ENCODE peak calls at places on chromosomes 2 and 18, in ten cellular contexts. S is A549, E is left ventricle myocardium inferior, Q is body of pancreas, O is right lobe of liver, V is cardiac muscle cell, C is colonic mucosa, W is WERI-Rb-1, K is H9, A is fibroblast of lung. G is an unnamed sample. For H3K9me3, the result is how much of the 10 kb centered on the place peaks cover.

GRCh38 chr2:149572102-149572953 is 15.2 kb downstream of the MMADHC start:
- DNase-seq in V (no peak), E (no peak), O (no peak), W (no peak), K (no peak), A (no peak), C (peak), S (no peak), Q (no peak), G (no peak)

GRCh38 chr2:55826246-55826645 is 97.3 kb downstream of the EFEMP1 start:
- DNase-seq in E (no peak), O (no peak), Q (no peak), W (no peak), S (no peak), K (no peak), A (no peak), C (no peak), V (no peak), G (no peak)

GRCh38 chr18:22318745-22319407 is 98.8 kb downstream of the CTAGE1 start:
- DNase-seq in V (no peak), C (no peak), E (no peak), Q (no peak), S (no peak), W (no peak), O (no peak), K (no peak), A (peak), G (no peak)

GRCh38 chr2:88170472-88170892 is 336 bp downstream of the THNSL2 start:
- DNase-seq in E (no peak), Q (no peak), O (no peak), W (no peak), V (no peak), S (no peak), A (peak), K (no peak), C (peak), G (no peak)

GRCh38 chr2:241048949-241049343 is 50.5 kb downstream of the SNED1 start:
- DNase-seq in O (no peak), S (no peak), C (no peak), E (no peak), A (no peak), Q (no peak), V (no peak), K (no peak), W (no peak), G (no peak)

GRCh38 chr18:74476154-74476553 is 19.0 kb upstream of the DIPK1C start:
- DNase-seq in O (no peak), W (peak), S (peak), Q (no peak), K (peak), A (peak), E (peak), V (peak), C (no peak), G (no peak)

GRCh38 chr2:218806346-218806978 is 24.5 kb downstream of the CYP27A1 start:
- DNase-seq in Q (peak), K (no peak), W (no peak), S (no peak), A (peak), C (peak), V (no peak), E (peak), O (no peak), G (no peak)

GRCh38 chr2:217283505-217283904 is 423.6 kb upstream of the TNP1 start:
- DNase-seq in O (no peak), W (peak), S (no peak), A (peak), Q (no peak), K (no peak), V (no peak), E (no peak), C (no peak), G (no peak)

GRCh38 chr2:239268082-239268481 is 132.7 kb downstream of the HDAC4 start:
- DNase-seq in S (no peak), W (no peak), E (no peak), Q (peak), V (no peak), O (peak), A (no peak), K (no peak), C (peak), G (no peak)

GRCh38 chr2:194327196-194327888 is 1329.7 kb upstream of the SLC39A10 start:
- DNase-seq in W (no peak), O (no peak), A (no peak), K (peak), C (no peak), S (no peak), E (no peak), Q (no peak), V (no peak), G (no peak)

GRCh38 chr2:88489181-88489580 is 36.7 kb upstream of the FOXI3 start:
- DNase-seq in V (no peak), O (no peak), S (no peak), W (no peak), Q (no peak), E (no peak), A (no peak), C (no peak), K (no peak), G (no peak)

GRCh38 chr2:150548527-150548926 is 61.1 kb upstream of the RND3 start:
- DNase-seq in V (peak), E (no peak), W (peak), A (peak), S (peak), C (no peak), K (peak), O (no peak), Q (no peak), G (no peak)

GRCh38 chr2:10794891-10795290 is 17.7 kb downstream of the PDIA6 start:
- DNase-seq in Q (no peak), O (no peak), S (no peak), E (no peak), A (no peak), V (no peak), K (no peak), W (no peak), C (no peak), G (no peak)

GRCh38 chr18:35178260-35178659 is 62.6 kb upstream of the ZNF397 start:
- DNase-seq in V (no peak), C (no peak), W (no peak), A (peak), O (no peak), Q (no peak), E (no peak), K (no peak), S (no peak), G (no peak)

GRCh38 chr2:203740741-203741363 is 34.4 kb downstream of the CD28 start:
- DNase-seq in V (no peak), C (no peak), E (no peak), W (no peak), Q (no peak), K (no peak), S (no peak), A (no peak), O (no peak), G (no peak)

GRCh38 chr2:10006248-10007147 is 36.9 kb upstream of the KLF11 start:
- DNase-seq in A (no peak), V (no peak), K (no peak), C (no peak), Q (peak), E (peak), O (peak), W (peak), S (peak), G (no peak)

GRCh38 chr2:212364586-212364985 is 174.0 kb downstream of the ERBB4 start:
- DNase-seq in S (no peak), W (no peak), A (no peak), Q (no peak), E (no peak), K (no peak), C (no peak), O (no peak), V (no peak), G (no peak)

GRCh38 chr2:27217173-27218121 is at the start of gene CAD:
- DNase-seq in V (peak), W (peak), S (peak), C (peak), K (peak), Q (peak), O (peak), A (peak), E (peak), G (peak)
- TF ChIP-seq CTCF in V (peak), W (peak), S (no peak), C (no peak), K (peak), Q (peak), O (peak), A (peak), E (peak), G (no peak)

GRCh38 chr2:159903404-159904126 is 105.6 kb upstream of the CD302 start:
- DNase-seq in K (no peak), S (no peak), O (peak), V (no peak), A (peak), W (no peak), E (no peak), Q (peak), C (peak), G (peak)

GRCh38 chr2:159905901-159906300 is 107.9 kb upstream of the CD302 start:
- DNase-seq in Q (no peak), O (no peak), K (no peak), A (no peak), E (no peak), S (no peak), V (no peak), C (no peak), W (no peak), G (no peak)

GRCh38 chr2:159906315-159906714 is 108.3 kb upstream of the CD302 start:
- DNase-seq in C (peak), W (no peak), Q (no peak), O (no peak), S (no peak), A (no peak), V (no peak), K (no peak), E (no peak), G (no peak)

GRCh38 chr2:159904127-159904564 is 106.1 kb upstream of the CD302 start:
- DNase-seq in V (no peak), A (no peak), E (no peak), W (no peak), O (no peak), S (no peak), Q (peak), K (no peak), C (peak), G (peak)

GRCh38 chr2:159904565-159905281 is 106.7 kb upstream of the CD302 start:
- DNase-seq in O (peak), Q (peak), S (peak), C (peak), K (peak), A (no peak), V (peak), W (no peak), E (peak), G (peak)
- H3K27ac ChIP-seq in O (no peak), Q (no peak), S (peak), C (peak), K (no peak), A (no peak), V (no peak), W (no peak), E (peak), G (peak)

DNA sequence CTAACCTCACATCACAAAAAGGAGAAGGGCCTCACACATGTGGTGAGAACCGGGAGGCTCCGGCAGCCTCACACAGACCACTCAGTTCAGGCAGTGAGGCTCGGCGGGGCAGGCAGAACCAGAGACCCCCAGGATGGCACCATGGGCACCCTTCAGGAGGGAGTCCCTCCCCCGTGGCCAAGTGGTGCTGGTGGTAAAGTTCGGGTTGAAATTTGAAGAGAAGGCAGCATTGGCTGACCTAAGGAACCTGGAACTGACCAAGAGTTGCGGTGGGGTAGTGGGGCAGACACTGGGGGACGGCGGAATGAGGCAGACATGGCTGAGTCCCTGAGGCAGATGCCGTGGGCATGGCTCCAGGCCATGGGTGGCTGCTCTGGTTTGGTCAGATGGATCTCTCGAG is 239.3 kb upstream of the MYT1L start:
- DNase-seq in A (no peak), E (no peak), K (no peak), C (no peak), W (no peak), V (no peak), S (no peak), Q (no peak), O (no peak), G (no peak)
- H3K9me3 ChIP-seq in A (under half), E (under half), K (under half), C (under half), W (under half), V (under half), S (under half), Q (under half), O (under half), G (under half)

DNA sequence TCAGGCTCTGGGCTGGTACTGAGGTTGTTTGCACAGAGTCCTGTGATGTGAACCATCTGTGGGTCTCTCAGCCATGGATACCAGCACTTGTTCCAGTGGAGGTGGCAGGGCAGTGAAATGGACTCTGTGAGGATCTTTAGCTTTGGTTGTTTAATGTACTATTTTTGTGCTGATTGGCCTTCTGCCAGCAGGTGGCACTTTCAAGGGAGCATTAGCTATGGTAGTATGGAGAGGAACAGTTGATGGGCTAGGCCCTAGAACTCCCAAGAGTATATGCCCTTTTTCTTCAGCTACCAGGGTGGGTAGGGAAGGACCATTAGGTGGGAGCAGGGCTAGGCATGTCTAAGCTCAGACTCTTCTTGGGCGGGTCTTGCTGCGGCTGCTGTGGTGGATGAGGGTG is 257.0 kb upstream of the GYPC start:
- DNase-seq in A (no peak), K (no peak), V (no peak), O (no peak), C (no peak), E (no peak), Q (no peak), S (no peak), W (peak), G (peak)
- TF ChIP-seq CTCF in A (no peak), K (peak), V (no peak), O (no peak), C (no peak), E (no peak), Q (no peak), S (no peak), W (peak), G (no peak)